ENCODE peak calls at places on chromosomes 4 and X, in four cellular contexts. T, P, A and Q are unnamed samples.

GRCh38 chrX:106752101-106752678 is 25.7 kb downstream of the RNF128 start:
- DNase-seq in T (no peak), P (no peak), A (no peak), Q (no peak)

GRCh38 chr4:109231331-109231730 is 71.1 kb downstream of the COL25A1 start:
- DNase-seq in A (no peak), T (no peak), P (no peak), Q (no peak)

GRCh38 chrX:50180073-50180940 is 20.5 kb downstream of the AKAP4 start:
- DNase-seq in P (peak; percentile 60), T (peak; percentile 66), A (no peak), Q (peak; percentile 33)

GRCh38 chr4:119138046-119138445 is 2.4 kb downstream of the MYOZ2 start:
- DNase-seq in T (peak; percentile 23), P (no peak), A (no peak), Q (no peak)

GRCh38 chr4:48651869-48652447 is 128.1 kb downstream of the FRYL start:
- DNase-seq in P (no peak), T (no peak), A (no peak), Q (no peak)

GRCh38 chr4:88106205-88106604 is 52.2 kb downstream of the ABCG2 start:
- DNase-seq in T (no peak), A (no peak), P (no peak), Q (no peak)

GRCh38 chr4:167129146-167129545 is 105.1 kb downstream of the SPOCK3 start:
- DNase-seq in P (no peak), A (no peak), T (no peak), Q (no peak)

GRCh38 chr4:3304831-3305609 is 12.2 kb downstream of the RGS12 start:
- DNase-seq in T (no peak), P (no peak), A (no peak), Q (peak; percentile 39)

GRCh38 chrX:1601768-1602085 is 10.3 kb downstream of the AKAP17A start:
- DNase-seq in P (no peak), A (no peak), T (no peak), Q (no peak)

GRCh38 chr4:84710520-84710919 is 127.6 kb downstream of the CDS1 start:
- DNase-seq in P (no peak), A (no peak), T (no peak), Q (no peak)

GRCh38 chr4:76377922-76378321 is 43.0 kb downstream of the CCDC158 start:
- DNase-seq in P (peak; percentile 69), A (no peak), T (peak; percentile 44), Q (peak; percentile 61)

GRCh38 chrX:16476692-16477091 is 173.3 kb upstream of the S100G start:
- DNase-seq in T (peak; percentile 7), P (no peak), A (no peak), Q (no peak)

GRCh38 chrX:98931194-98931593 is 1478.9 kb downstream of the PCDH19 start:
- DNase-seq in T (no peak), P (no peak), A (no peak), Q (no peak)

GRCh38 chrX:134990475-134991473 is at the start of gene SMIM10:
- DNase-seq in T (no peak), P (peak; percentile 91), A (no peak), Q (peak; percentile 80)

GRCh38 chr4:33369366-33369899 is 2649.3 kb downstream of the PCDH7 start:
- DNase-seq in T (no peak), P (no peak), A (no peak), Q (no peak)

GRCh38 chr4:62263454-62263853 is 1063.3 kb downstream of the ADGRL3 start:
- DNase-seq in A (no peak), T (no peak), P (no peak), Q (no peak)

GRCh38 chr4:150139297-150139696 is 61.1 kb downstream of the DCLK2 start:
- DNase-seq in A (no peak), P (no peak), T (no peak), Q (no peak)

GRCh38 chr4:103445377-103445776 is 247.2 kb upstream of the CENPE start:
- DNase-seq in T (no peak), A (no peak), P (no peak), Q (no peak)

GRCh38 chr4:103450693-103451092 is 252.6 kb upstream of the CENPE start:
- DNase-seq in P (no peak), T (no peak), A (no peak), Q (no peak)

GRCh38 chr4:103449285-103449684 is 251.1 kb upstream of the CENPE start:
- DNase-seq in T (no peak), A (no peak), P (no peak), Q (no peak)

GRCh38 chr4:103451341-103451740 is 253.2 kb upstream of the CENPE start:
- DNase-seq in T (no peak), P (no peak), A (no peak), Q (no peak)
- TF ChIP-seq BHLHE40 in T (no peak), P (no peak), A (no peak), Q (no peak)

GRCh38 chrX:17986977-17987376 is 125.9 kb upstream of the RAI2 start:
- DNase-seq in P (no peak), T (no peak), A (no peak), Q (no peak)

GRCh38 chrX:17984415-17984814 is 123.3 kb upstream of the RAI2 start:
- DNase-seq in T (no peak), A (no peak), P (no peak), Q (no peak)

GRCh38 chrX:17986440-17986839 is 125.3 kb upstream of the RAI2 start:
- DNase-seq in P (no peak), A (no peak), T (no peak), Q (no peak)

GRCh38 chrX:17987783-17988182 is 126.7 kb upstream of the RAI2 start:
- DNase-seq in A (no peak), T (no peak), P (no peak), Q (no peak)

DNA sequence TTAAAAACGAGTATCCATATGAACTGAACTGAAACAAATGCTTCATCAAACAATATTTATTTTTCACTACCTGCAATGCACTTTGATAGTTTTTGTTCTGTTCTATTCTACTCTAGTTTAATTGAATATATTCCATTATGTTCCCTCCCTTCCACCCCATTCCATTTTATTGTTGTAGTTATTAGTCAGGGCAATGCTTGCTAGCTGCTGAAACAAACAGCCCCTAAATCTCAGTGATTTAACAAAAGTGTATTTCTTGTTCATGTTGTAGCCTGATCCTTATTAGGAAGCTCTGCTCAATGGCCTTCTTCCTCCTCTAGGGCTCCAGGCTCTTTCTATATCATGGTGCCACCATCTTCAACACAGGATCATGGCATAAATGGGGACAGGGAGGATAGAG is 122.3 kb upstream of the RAI2 start:
- DNase-seq in A (no peak), T (no peak), P (no peak), Q (no peak)
- TF ChIP-seq FOXK2 in A (no peak), T (no peak), P (no peak), Q (no peak)

GRCh38 chr4:182324282-182324681 is 81.1 kb downstream of the TENM3 start:
- DNase-seq in A (no peak), P (no peak), T (no peak), Q (no peak)

GRCh38 chr4:182320580-182320979 is 77.4 kb downstream of the TENM3 start:
- DNase-seq in T (no peak), A (no peak), P (no peak), Q (no peak)

GRCh38 chr4:182328505-182328904 is 85.3 kb downstream of the TENM3 start:
- DNase-seq in P (no peak), T (no peak), A (no peak), Q (no peak)

GRCh38 chr4:182325397-182325796 is 82.2 kb downstream of the TENM3 start:
- DNase-seq in P (no peak), A (no peak), T (no peak), Q (no peak)

GRCh38 chr4:182325848-182326255 is 82.7 kb downstream of the TENM3 start:
- DNase-seq in P (no peak), A (no peak), T (no peak), Q (no peak)
- TF ChIP-seq BHLHE40 in P (no peak), A (no peak), T (no peak), Q (no peak)

GRCh38 chrX:31268359-31268758 is 196.5 kb upstream of the FTHL17 start:
- DNase-seq in A (no peak), T (peak; percentile 2), P (no peak), Q (peak; percentile 8)

GRCh38 chrX:31265383-31265782 is 193.5 kb upstream of the FTHL17 start:
- DNase-seq in A (no peak), P (no peak), T (peak; percentile 82), Q (no peak)

GRCh38 chrX:31269914-31270313 is 198.1 kb upstream of the FTHL17 start:
- DNase-seq in A (no peak), T (no peak), P (no peak), Q (no peak)

GRCh38 chrX:31271615-31272471 is 200.0 kb upstream of the FTHL17 start:
- DNase-seq in T (no peak), A (no peak), P (no peak), Q (no peak)

GRCh38 chrX:31266172-31267076 is 194.6 kb upstream of the FTHL17 start:
- DNase-seq in T (peak; percentile 25), P (peak; percentile 42), A (no peak), Q (peak; percentile 57)
- TF ChIP-seq FOXK2 in T (no peak), P (no peak), A (no peak), Q (no peak)

GRCh38 chrX:54842638-54843037 is 35.1 kb downstream of the MAGED2 start:
- DNase-seq in P (no peak), T (no peak), A (no peak), Q (no peak)

GRCh38 chrX:54843050-54843449 is 35.5 kb downstream of the MAGED2 start:
- DNase-seq in A (no peak), T (no peak), P (no peak), Q (no peak)

GRCh38 chrX:54838583-54838982 is 31.0 kb downstream of the MAGED2 start:
- DNase-seq in P (no peak), A (no peak), T (no peak), Q (no peak)
- TF ChIP-seq BHLHE40 in P (no peak), A (no peak), T (no peak), Q (no peak)

DNA sequence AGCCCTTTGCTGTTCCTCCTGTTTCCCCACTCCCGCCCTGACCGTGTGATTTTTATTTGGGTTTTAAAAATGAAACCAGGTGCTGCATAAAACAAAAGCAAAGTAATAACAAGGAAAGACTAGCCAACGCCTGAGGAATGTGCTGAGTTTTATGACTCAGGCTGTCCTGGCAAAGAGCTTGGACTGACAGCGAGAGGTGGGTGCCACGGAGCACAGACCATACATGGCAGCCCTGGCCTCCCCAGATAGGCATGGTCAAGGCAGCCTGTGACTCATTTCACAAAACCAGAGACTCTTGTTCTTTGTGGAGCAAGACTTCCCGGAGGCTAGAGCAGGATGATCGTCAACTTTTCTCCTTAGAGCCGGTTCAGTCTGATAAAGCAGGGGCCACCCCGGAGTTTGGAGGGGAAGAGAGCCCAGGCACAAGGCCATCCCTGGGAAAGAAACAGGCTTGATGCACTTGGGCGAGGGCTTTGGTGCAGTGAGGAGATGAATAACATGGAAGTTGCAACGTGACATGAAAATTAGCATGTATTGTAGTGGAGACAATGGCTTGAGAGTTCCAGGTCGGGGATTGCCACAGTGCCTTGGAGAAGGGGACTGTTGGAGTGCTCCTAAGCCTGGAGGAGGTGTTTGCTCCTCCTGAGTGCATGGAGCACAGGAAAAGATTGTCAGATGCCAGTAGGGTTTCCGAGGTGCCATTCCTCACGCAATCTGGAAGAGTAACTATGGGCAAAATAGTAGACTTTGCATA is 54.8 kb downstream of the C4orf51 start:
- DNase-seq in T (peak; percentile 36), A (peak; percentile 27), P (peak; percentile 2), Q (no peak)
- TF ChIP-seq FOXK2 in T (no peak), A (no peak), P (no peak), Q (no peak)